ENCODE peak calls at places on chromosomes 3 and 15, in five cellular contexts. P is pancreas, N is heart right ventricle, D is IMR-90, G is mammary epithelial cell. Y is an unnamed sample.
A peak's percentile ranks its signal among the peaks of the same experiment; 100 is the strongest.

GRCh38 chr3:114093001-114093350 is 36.4 kb downstream of the QTRT2 start:
- DNase-seq in P (no peak), N (no peak), D (no peak), G (no peak), Y (no peak)

GRCh38 chr3:51385621-51386091 is 565 bp downstream of the MANF start:
- DNase-seq in P (peak; percentile 56), N (no peak), D (no peak), G (no peak), Y (peak; percentile 18)

GRCh38 chr3:59436164-59436958 is 386.5 kb upstream of the CFAP20DC start:
- DNase-seq in P (no peak), N (no peak), D (no peak), G (no peak), Y (no peak)

GRCh38 chr15:68672781-68673205 is 94.0 kb downstream of the CORO2B start:
- DNase-seq in P (no peak), N (no peak), D (peak; percentile 19), G (no peak), Y (no peak)

GRCh38 chr3:40044487-40044886 is 235.1 kb downstream of the MYRIP start:
- DNase-seq in P (no peak), N (no peak), D (no peak), G (peak; percentile 97), Y (peak; percentile 99)

GRCh38 chr15:72784233-72784876 is 797 bp upstream of the ADPGK start:
- DNase-seq in P (no peak), N (peak; percentile 70), D (peak; percentile 89), G (peak; percentile 80), Y (peak; percentile 74)

GRCh38 chr3:151468284-151468917 is 7.5 kb upstream of the IGSF10 start:
- DNase-seq in P (no peak), N (peak; percentile 45), D (peak; percentile 62), G (peak; percentile 35), Y (peak; percentile 30)

GRCh38 chr3:4716231-4716630 is 223.1 kb downstream of the ITPR1 start:
- DNase-seq in P (no peak), N (no peak), D (no peak), G (no peak), Y (no peak)

GRCh38 chr3:127263586-127264231 is 24.1 kb downstream of the PRR20G start:
- DNase-seq in P (no peak), N (no peak), D (no peak), G (no peak), Y (no peak)

GRCh38 chr3:112512320-112512719 is 13.0 kb upstream of the BTLA start:
- DNase-seq in P (no peak), N (no peak), D (no peak), G (no peak), Y (no peak)

GRCh38 chr15:45715528-45715927 is 80.7 kb downstream of the SQOR start:
- DNase-seq in P (no peak), N (no peak), D (peak; percentile 32), G (no peak), Y (no peak)

GRCh38 chr3:66480666-66481065 is 20.2 kb downstream of the LRIG1 start:
- DNase-seq in P (no peak), N (no peak), D (peak; percentile 41), G (no peak), Y (no peak)

GRCh38 chr3:185448107-185448506 is 50.7 kb downstream of the TMEM41A start:
- DNase-seq in P (no peak), N (no peak), D (no peak), G (no peak), Y (no peak)

GRCh38 chr3:180421221-180421620 is 180.7 kb upstream of the TTC14 start:
- DNase-seq in P (no peak), N (no peak), D (peak; percentile 18), G (no peak), Y (no peak)

GRCh38 chr3:8416965-8417364 is 84.7 kb upstream of the LMCD1 start:
- DNase-seq in P (peak; percentile 58), N (no peak), D (peak; percentile 12), G (peak; percentile 31), Y (no peak)

GRCh38 chr3:178422406-178422805 is 113.8 kb upstream of the KCNMB2 start:
- DNase-seq in P (no peak), N (no peak), D (no peak), G (no peak), Y (no peak)

GRCh38 chr3:140896997-140897396 is 44.6 kb upstream of the SLC25A36 start:
- DNase-seq in P (no peak), N (no peak), D (no peak), G (peak; percentile 27), Y (no peak)

GRCh38 chr3:186413615-186414415 is 51.8 kb upstream of the DGKG start:
- DNase-seq in P (peak; percentile 63), N (peak; percentile 28), D (no peak), G (peak; percentile 32), Y (peak; percentile 33)

GRCh38 chr15:59313703-59314332 is 58.9 kb downstream of the MYO1E start:
- DNase-seq in P (peak; percentile 85), N (peak; percentile 57), D (peak; percentile 47), G (peak; percentile 92), Y (peak; percentile 50)

GRCh38 chr3:95154775-95155174 is 1091.9 kb downstream of the NSUN3 start:
- DNase-seq in P (no peak), N (no peak), D (no peak), G (peak; percentile 8), Y (peak; percentile 85)

GRCh38 chr3:195200010-195200822 is 70.7 kb downstream of the XXYLT1 start:
- DNase-seq in P (no peak), N (peak; percentile 2), D (no peak), G (no peak), Y (no peak)

GRCh38 chr3:173128633-173129032 is 12.4 kb downstream of the SPATA16 start:
- DNase-seq in P (no peak), N (no peak), D (no peak), G (no peak), Y (no peak)

GRCh38 chr15:92494791-92495190 is 101.1 kb downstream of the ST8SIA2 start:
- DNase-seq in P (no peak), N (no peak), D (no peak), G (no peak), Y (no peak)

GRCh38 chr15:98131924-98132323 is 171.4 kb downstream of the ARRDC4 start:
- DNase-seq in P (no peak), N (no peak), D (no peak), G (no peak), Y (no peak)

GRCh38 chr15:48265145-48265544 is 59.0 kb downstream of the SLC12A1 start:
- DNase-seq in P (no peak), N (no peak), D (no peak), G (no peak), Y (no peak)

GRCh38 chr3:62708642-62709041 is 166.6 kb downstream of the CADPS start:
- DNase-seq in P (no peak), N (no peak), D (no peak), G (no peak), Y (no peak)

GRCh38 chr3:27943106-27943505 is 221.0 kb upstream of the EOMES start:
- DNase-seq in P (no peak), N (no peak), D (no peak), G (peak; percentile 20), Y (no peak)

GRCh38 chr3:44886561-44886960 is 12.2 kb downstream of the TGM4 start:
- DNase-seq in P (no peak), N (no peak), D (no peak), G (peak; percentile 94), Y (peak; percentile 98)

GRCh38 chr15:55775316-55775715 is 32.4 kb upstream of the PRTG start:
- DNase-seq in P (no peak), N (no peak), D (no peak), G (peak; percentile 67), Y (peak; percentile 36)

GRCh38 chr3:83868909-83869567 is 1089.8 kb upstream of the CADM2 start:
- DNase-seq in P (no peak), N (no peak), D (no peak), G (no peak), Y (no peak)

GRCh38 chr15:40325188-40325587 is 1.7 kb downstream of the INAFM2 start:
- DNase-seq in P (no peak), N (no peak), D (peak; percentile 37), G (no peak), Y (no peak)

GRCh38 chr3:89440351-89440750 is 332.9 kb downstream of the EPHA3 start:
- DNase-seq in P (no peak), N (no peak), D (no peak), G (no peak), Y (no peak)

GRCh38 chr3:172622916-172623700 is 87.8 kb downstream of the NCEH1 start:
- DNase-seq in P (no peak), N (peak; percentile 27), D (peak; percentile 71), G (peak; percentile 66), Y (peak; percentile 60)

GRCh38 chr3:183330881-183331280 is 77.8 kb downstream of the B3GNT5 start:
- DNase-seq in P (no peak), N (no peak), D (no peak), G (no peak), Y (no peak)

GRCh38 chr3:99915911-99916310 is 98.2 kb downstream of the CMSS1 start:
- DNase-seq in P (no peak), N (no peak), D (no peak), G (no peak), Y (no peak)

GRCh38 chr3:160200328-160200727 is 24.9 kb upstream of the C3orf80 start:
- DNase-seq in P (no peak), N (no peak), D (no peak), G (peak; percentile 4), Y (no peak)

GRCh38 chr3:35733276-35733675 is 94.0 kb downstream of the ARPP21 start:
- DNase-seq in P (no peak), N (no peak), D (no peak), G (no peak), Y (no peak)

GRCh38 chr3:55330355-55330754 is 156.8 kb downstream of the WNT5A start:
- DNase-seq in P (no peak), N (no peak), D (peak; percentile 99), G (peak; percentile 85), Y (peak; percentile 47)

GRCh38 chr15:52651868-52652267 is 27.3 kb downstream of the ATOSA start:
- DNase-seq in P (no peak), N (peak; percentile 79), D (peak; percentile 98), G (peak; percentile 85), Y (peak; percentile 40)
- TF ChIP-seq CTCF in P (no peak), N (no peak), D (no peak), G (no peak), Y (no peak)

GRCh38 chr3:137641879-137642278 is 122.2 kb upstream of the SOX14 start:
- DNase-seq in P (no peak), N (no peak), D (no peak), G (no peak), Y (no peak)
- H3K27ac ChIP-seq in P (no peak overlapping the region), N (no peak overlapping the region), D (no peak overlapping the region), G (no peak overlapping the region), Y (no peak overlapping the region)

GRCh38 chr3:196837819-196838420 is 29.8 kb upstream of the SENP5 start:
- DNase-seq in P (peak; percentile 65), N (peak; percentile 58), D (peak; percentile 54), G (peak; percentile 36), Y (no peak)

GRCh38 chr3:196835081-196835480 is 32.6 kb upstream of the SENP5 start:
- DNase-seq in P (no peak), N (no peak), D (no peak), G (no peak), Y (no peak)
- TF ChIP-seq CTCF in P (no peak), N (no peak), D (no peak), G (no peak), Y (no peak)

GRCh38 chr3:109713288-109713687 is 375.9 kb upstream of the DPPA4 start:
- DNase-seq in P (no peak), N (no peak), D (no peak), G (no peak), Y (no peak)
- H3K27ac ChIP-seq in P (no peak overlapping the region), N (no peak overlapping the region), D (no peak overlapping the region), G (no peak overlapping the region), Y (no peak overlapping the region)

Y was measured in foreskin keratinocyte.